ENCODE peak calls at places on chromosome 18, in four cellular contexts. W, K, C and B are unnamed samples.

GRCh38 chr18:57775937-57776336 is 27.2 kb downstream of the ATP8B1 start:
- DNase-seq in W (no peak), C (no peak), K (no peak), B (peak; percentile 53)

GRCh38 chr18:10055125-10055750 is 141.4 kb downstream of the VAPA start:
- DNase-seq in W (no peak), C (no peak), K (no peak), B (no peak)

GRCh38 chr18:42929857-42930256 is 185.6 kb downstream of the RIT2 start:
- DNase-seq in C (no peak), K (no peak), W (no peak), B (no peak)

GRCh38 chr18:42798606-42799005 is 316.9 kb downstream of the RIT2 start:
- DNase-seq in K (no peak), W (no peak), C (no peak), B (no peak)

GRCh38 chr18:77129150-77129551 is 3.4 kb downstream of the MBP start:
- DNase-seq in K (no peak), W (no peak), C (no peak), B (peak; percentile 68)

GRCh38 chr18:68721681-68722583 is 7.0 kb upstream of the TMX3 start:
- DNase-seq in W (no peak), K (no peak), C (peak; percentile 30), B (no peak)

GRCh38 chr18:79871481-79872091 is 73.8 kb downstream of the KCNG2 start:
- DNase-seq in C (no peak), W (no peak), K (no peak), B (no peak)

GRCh38 chr18:65091737-65092329 is 659.0 kb upstream of the CDH7 start:
- DNase-seq in C (no peak), W (no peak), K (peak; percentile 21), B (peak; percentile 0)

GRCh38 chr18:23880931-23881330 is 133.6 kb upstream of the TTC39C start:
- DNase-seq in C (no peak), W (no peak), K (no peak), B (no peak)

GRCh38 chr18:42929181-42929580 is 186.3 kb downstream of the RIT2 start:
- DNase-seq in C (no peak), W (no peak), K (no peak), B (no peak)

GRCh38 chr18:75923169-75923568 is 495.7 kb upstream of the SMIM21 start:
- DNase-seq in C (no peak), W (no peak), K (peak; percentile 65), B (peak; percentile 1)

GRCh38 chr18:56869189-56869777 is 218.1 kb downstream of the WDR7 start:
- DNase-seq in K (peak; percentile 66), W (peak; percentile 5), C (peak; percentile 11), B (peak; percentile 73)

GRCh38 chr18:49491534-49491856 is 4.5 kb upstream of the C18orf32 start:
- DNase-seq in C (no peak), K (no peak), W (no peak), B (no peak)

GRCh38 chr18:6054443-6054842 is 159.1 kb upstream of the TMEM200C start:
- DNase-seq in W (no peak), C (no peak), K (no peak), B (no peak)

GRCh38 chr18:74496508-74497307 is 545 bp downstream of the CNDP2 start:
- DNase-seq in C (no peak), K (peak; percentile 51), W (peak; percentile 57), B (peak; percentile 42)

GRCh38 chr18:32717151-32717550 is 55.7 kb downstream of the KLHL14 start:
- DNase-seq in W (no peak), K (no peak), C (no peak), B (no peak)

GRCh38 chr18:51030537-51031258 is 685 bp downstream of the SMAD4 start:
- DNase-seq in K (peak; percentile 45), C (no peak), W (peak; percentile 73), B (peak; percentile 26)

GRCh38 chr18:28740575-28740974 is 563.6 kb upstream of the CDH2 start:
- DNase-seq in K (no peak), W (no peak), C (no peak), B (no peak)

GRCh38 chr18:23528580-23529472 is 25.5 kb downstream of the RMC1 start:
- DNase-seq in W (peak; percentile 90), C (no peak), K (no peak), B (peak; percentile 26)

DNA sequence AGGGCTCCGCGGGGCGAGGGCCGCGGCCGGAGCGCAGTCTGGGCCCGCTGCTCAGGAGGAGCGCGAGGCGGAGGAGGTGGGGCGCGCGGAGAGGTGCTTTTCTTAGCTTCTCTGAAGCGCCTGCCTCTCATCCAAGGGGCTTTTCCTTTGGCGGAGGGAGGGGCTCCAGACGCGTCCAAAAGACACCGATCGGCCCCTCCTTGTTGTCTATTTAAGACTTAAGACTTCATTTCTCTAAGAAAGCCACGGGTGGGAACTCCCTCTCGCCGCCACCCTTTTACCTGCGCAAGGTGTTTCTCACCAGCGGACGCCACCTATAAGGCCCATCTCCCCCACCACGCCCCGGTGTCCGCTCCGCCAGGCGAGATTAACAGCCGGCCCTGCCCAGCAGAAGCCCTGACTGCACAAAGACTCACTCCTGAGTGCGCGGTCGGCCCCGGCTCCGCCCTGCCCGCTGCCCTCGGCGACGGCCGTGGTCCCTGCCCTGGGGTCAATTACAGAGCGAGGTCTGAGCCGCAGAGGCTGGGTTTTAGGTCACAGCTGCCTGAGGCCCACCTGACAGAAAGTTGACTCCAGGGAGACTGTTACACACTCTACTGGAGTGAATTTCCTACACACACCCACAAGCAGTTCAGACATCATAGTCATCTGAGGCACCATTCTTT is at the start of gene DSC2:
- DNase-seq in C (no peak), K (peak; percentile 14), W (peak; percentile 68), B (no peak)
- TF ChIP-seq RFX5 in C (no peak), K (no peak), W (no peak), B (no peak)

DNA sequence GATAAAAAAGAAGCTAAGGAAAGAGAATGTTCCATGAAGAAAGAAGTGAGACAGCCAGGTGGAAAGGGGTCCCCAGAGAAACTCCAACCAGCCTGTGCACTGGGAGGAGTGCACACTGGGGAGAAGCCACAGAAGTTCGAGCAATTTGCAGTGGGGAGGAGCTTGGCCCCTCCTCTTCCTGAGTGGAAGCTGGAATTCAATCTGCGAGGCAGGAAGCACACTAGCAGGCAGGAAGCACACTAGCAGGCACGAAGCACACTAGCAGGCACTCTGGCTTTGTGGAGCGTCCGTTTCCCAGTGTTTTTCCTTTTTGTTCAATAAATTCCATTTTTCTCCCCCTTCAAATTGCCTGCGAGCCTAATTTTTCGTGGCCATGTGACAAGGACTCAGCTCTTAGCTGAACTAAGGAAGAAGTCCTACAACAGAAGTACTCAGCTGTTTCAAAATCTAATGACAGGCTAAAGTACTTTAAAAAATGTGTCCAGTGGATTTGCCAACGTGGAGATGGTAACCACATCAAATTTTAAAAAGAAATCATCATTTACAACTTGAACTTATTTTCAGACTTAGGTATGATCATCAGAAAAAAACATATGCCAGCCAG is 21.4 kb upstream of the SPIRE1 start:
- DNase-seq in K (no peak), W (no peak), C (no peak), B (peak; percentile 42)
- TF ChIP-seq POLR2A in K (peak; percentile 31), W (no peak), C (no peak), B (no peak)

GRCh38 chr18:46623541-46623940 is 33.5 kb downstream of the LOXHD1 start:
- DNase-seq in K (no peak), C (no peak), W (no peak), B (no peak)
- TF ChIP-seq ELK1 in K (no peak), C (no peak), W (no peak), B (no peak)

GRCh38 chr18:4454548-4455112 is 477 bp downstream of the DLGAP1 start:
- DNase-seq in K (no peak), W (no peak), C (no peak), B (no peak)

GRCh38 chr18:4455113-4455811 is at the start of gene DLGAP1:
- DNase-seq in K (no peak), W (no peak), C (no peak), B (no peak)

GRCh38 chr18:4450065-4450676 is 4.9 kb downstream of the DLGAP1 start:
- DNase-seq in C (no peak), W (no peak), K (no peak), B (no peak)

DNA sequence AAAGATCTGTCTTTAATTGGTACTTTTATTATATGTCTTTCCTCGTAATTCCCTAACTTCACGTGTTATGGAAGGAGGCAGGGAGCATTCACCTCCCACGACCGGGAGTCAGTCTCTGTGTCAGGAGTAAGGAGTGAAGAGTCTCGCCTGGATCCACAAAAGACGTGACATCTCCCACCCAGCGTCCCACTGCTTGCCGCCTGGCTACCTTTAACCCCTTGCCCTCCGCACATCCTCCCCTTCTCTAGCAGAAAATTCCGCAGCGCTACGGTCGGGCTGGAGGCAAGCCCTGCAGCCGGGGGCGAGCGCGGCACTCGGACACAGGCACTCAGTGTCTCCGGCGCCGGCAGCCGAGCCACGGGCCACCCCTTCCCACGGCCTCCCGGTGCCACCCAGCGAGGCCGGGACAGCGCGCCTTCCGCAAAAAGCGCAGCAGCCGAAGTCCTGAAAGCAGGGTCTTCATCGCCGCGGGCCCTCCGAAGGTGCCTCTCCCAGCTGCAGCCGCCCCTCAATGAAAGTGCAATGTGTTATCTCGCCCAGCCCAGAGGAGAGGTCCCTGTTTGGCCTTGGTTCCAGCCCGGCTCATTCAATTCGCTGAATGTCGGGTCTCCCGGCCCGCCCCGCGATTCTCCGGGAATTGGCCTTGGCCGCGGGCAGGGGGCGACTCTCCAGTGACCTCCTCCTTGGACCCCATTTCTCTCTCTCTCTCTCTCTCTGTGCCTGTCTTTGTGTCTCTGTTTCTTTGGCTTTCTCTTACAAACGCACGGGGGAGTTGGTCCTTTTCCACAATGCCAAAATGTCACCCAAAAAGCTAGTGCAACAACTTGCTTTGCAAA is 1.2 kb downstream of the DLGAP1 start:
- DNase-seq in K (no peak), C (no peak), W (no peak), B (no peak)
- TF ChIP-seq RFX5 in K (no peak), C (no peak), W (no peak), B (no peak)

GRCh38 chr18:55589625-55590291 is 1.8 kb upstream of the TCF4 start:
- DNase-seq in K (peak; percentile 93), W (peak; percentile 87), C (peak; percentile 2), B (peak; percentile 96)
- TF ChIP-seq POLR2A in K (peak; percentile 89), W (peak; percentile 84), C (peak; percentile 71), B (peak; percentile 88)